ENCODE peak calls at places on chromosomes 16 and 17, in nine cellular contexts. J is HCT116, U is breast epithelium, D is stomach, H is sigmoid colon, L is K562, S is endothelial cell of umbilical vein, N is esophagus muscularis mucosa, W is spleen. F is an unnamed sample.

GRCh38 chr16:47774661-47775060 is 313.5 kb downstream of the PHKB start:
- DNase-seq in L (no peak), W (no peak), J (no peak), N (no peak), H (no peak), D (peak), S (no peak), U (no peak), F (peak)

GRCh38 chr17:12911241-12911640 is 106.6 kb downstream of the ELAC2 start:
- DNase-seq in J (no peak), H (no peak), D (no peak), L (no peak), N (no peak), W (no peak), U (no peak), S (no peak), F (no peak)

GRCh38 chr17:31585280-31585630 is 193.8 kb downstream of the RAB11FIP4 start:
- DNase-seq in D (no peak), H (peak), S (no peak), L (no peak), U (no peak), J (no peak), W (peak), N (no peak), F (no peak)

GRCh38 chr16:19882641-19883040 is 2.0 kb downstream of the GPRC5B start:
- DNase-seq in L (no peak), U (no peak), W (no peak), J (no peak), D (no peak), H (no peak), S (no peak), N (no peak), F (no peak)

GRCh38 chr17:67999291-67999911 is 3.1 kb upstream of the C17orf58 start:
- DNase-seq in N (no peak), U (no peak), W (no peak), H (no peak), J (no peak), L (no peak), S (no peak), D (no peak), F (no peak)

GRCh38 chr16:86222541-86222940 is 287.8 kb upstream of the FOXF1 start:
- DNase-seq in L (no peak), S (no peak), D (peak), J (no peak), H (peak), W (peak), U (peak), N (no peak), F (no peak)

GRCh38 chr17:83203073-83203471 is 123.7 kb downstream of the METRNL start:
- DNase-seq in S (peak), N (no peak), W (peak), J (no peak), L (no peak), U (no peak), H (peak), D (peak), F (peak)

GRCh38 chr17:81115749-81116464 is 49.4 kb upstream of the PVALEF start:
- DNase-seq in L (no peak), S (no peak), H (no peak), D (no peak), W (no peak), N (no peak), U (no peak), J (no peak), F (no peak)

GRCh38 chr17:17693253-17693954 is 12.1 kb downstream of the RAI1 start:
- DNase-seq in U (peak), D (peak), N (no peak), L (no peak), H (no peak), S (peak), W (peak), J (no peak), F (peak)

GRCh38 chr16:56911771-56912541 is 20.0 kb upstream of the HERPUD1 start:
- DNase-seq in L (no peak), W (peak), S (no peak), U (no peak), N (no peak), D (peak), H (peak), J (no peak), F (peak)

GRCh38 chr17:36505171-36505570 is 18.7 kb downstream of the ZNHIT3 start:
- DNase-seq in N (no peak), D (no peak), L (no peak), S (no peak), H (no peak), W (no peak), U (no peak), J (no peak), F (no peak)

GRCh38 chr17:55093358-55093757 is 124.8 kb downstream of the STXBP4 start:
- DNase-seq in S (no peak), L (no peak), W (no peak), J (no peak), U (no peak), H (no peak), D (no peak), N (no peak), F (no peak)

GRCh38 chr16:22955461-22956145 is 141.6 kb downstream of the HS3ST2 start:
- DNase-seq in J (no peak), U (no peak), S (no peak), D (no peak), L (no peak), N (no peak), H (no peak), W (no peak), F (no peak)

GRCh38 chr17:50638572-50638850 is 3.8 kb downstream of the ABCC3 start:
- DNase-seq in H (no peak), U (no peak), L (no peak), S (no peak), W (no peak), J (no peak), D (no peak), N (no peak), F (no peak)

GRCh38 chr17:72346306-72346705 is 225.5 kb downstream of the SOX9 start:
- DNase-seq in W (no peak), D (no peak), J (no peak), L (no peak), U (no peak), H (no peak), S (no peak), N (no peak), F (no peak)

GRCh38 chr17:70041575-70041974 is 33.5 kb upstream of the KCNJ16 start:
- DNase-seq in J (no peak), H (no peak), D (no peak), L (no peak), W (no peak), N (no peak), U (no peak), S (peak), F (no peak)

GRCh38 chr17:81537856-81538555 is 9.8 kb downstream of the FSCN2 start:
- DNase-seq in H (no peak), W (no peak), J (no peak), N (no peak), S (no peak), L (no peak), D (no peak), U (no peak), F (no peak)

GRCh38 chr16:67541391-67542263 is 13.0 kb downstream of the RIPOR1 start:
- DNase-seq in W (no peak), L (no peak), D (no peak), N (no peak), J (no peak), S (no peak), H (no peak), U (no peak), F (peak)

GRCh38 chr16:17784073-17784472 is 313.3 kb upstream of the XYLT1 start:
- DNase-seq in N (no peak), W (no peak), D (no peak), L (peak), J (no peak), H (no peak), U (no peak), S (no peak), F (no peak)

GRCh38 chr17:20189322-20189721 is 180.2 kb downstream of the SPECC1 start:
- DNase-seq in J (no peak), W (no peak), L (no peak), U (no peak), H (no peak), N (no peak), S (no peak), D (no peak), F (no peak)

GRCh38 chr17:67359960-67360817 is 6.2 kb downstream of the PSMD12 start:
- DNase-seq in H (no peak), D (no peak), S (peak), W (no peak), N (no peak), J (peak), U (no peak), L (peak), F (no peak)

GRCh38 chr16:53545433-53545832 is 42.4 kb upstream of the AKTIP start:
- DNase-seq in U (no peak), H (no peak), S (no peak), L (no peak), N (no peak), J (no peak), D (no peak), W (peak), F (no peak)

GRCh38 chr17:57562231-57562630 is 182.9 kb downstream of the CCDC182 start:
- DNase-seq in D (no peak), S (no peak), W (no peak), J (no peak), H (no peak), N (no peak), L (no peak), U (no peak), F (no peak)

GRCh38 chr17:60971515-60972369 is 294.1 kb downstream of the BCAS3 start:
- DNase-seq in W (no peak), N (no peak), S (peak), H (no peak), U (no peak), L (peak), D (peak), J (peak), F (peak)

GRCh38 chr17:21190078-21190477 is 23.9 kb downstream of the TMEM11 start:
- DNase-seq in D (no peak), N (no peak), W (no peak), J (no peak), L (no peak), S (no peak), H (no peak), U (no peak), F (no peak)

GRCh38 chr17:38509008-38509771 is 80.9 kb downstream of the ARHGAP23 start:
- DNase-seq in L (peak), S (peak), W (peak), N (peak), H (peak), J (peak), D (peak), U (peak), F (peak)

GRCh38 chr17:56786989-56787482 is 46.7 kb downstream of the C17orf67 start:
- DNase-seq in S (peak), D (no peak), H (no peak), W (no peak), J (peak), N (no peak), U (peak), L (no peak), F (peak)

GRCh38 chr17:40615295-40615988 is 32.2 kb downstream of the SMARCE1 start:
- DNase-seq in S (peak), L (peak), U (peak), H (no peak), W (no peak), J (peak), D (peak), N (peak), F (peak)

GRCh38 chr16:1125471-1125870 is 27.4 kb upstream of the CACNA1H start:
- DNase-seq in N (no peak), H (peak), U (no peak), D (peak), L (peak), S (no peak), W (no peak), J (peak), F (peak)

GRCh38 chr16:54136276-54136625 is 150.3 kb downstream of the IRX3 start:
- DNase-seq in J (no peak), S (peak), N (no peak), L (no peak), U (no peak), H (no peak), W (no peak), D (no peak), F (no peak)

GRCh38 chr16:49858200-49859129 is 2.6 kb upstream of the ZNF423 start:
- DNase-seq in W (no peak), N (no peak), L (peak), J (no peak), S (peak), H (peak), D (no peak), U (no peak), F (peak)

GRCh38 chr16:6956511-6956910 is 376.1 kb upstream of the RBFOX1 start:
- DNase-seq in N (no peak), S (no peak), J (no peak), L (no peak), D (no peak), W (no peak), U (no peak), H (no peak), F (no peak)

GRCh38 chr16:14399397-14400284 is 230.4 kb downstream of the PARN start:
- DNase-seq in N (no peak), J (peak), S (peak), W (no peak), D (no peak), H (peak), L (no peak), U (no peak), F (no peak)

GRCh38 chr17:39073353-39073752 is 78.1 kb downstream of the PLXDC1 start:
- DNase-seq in H (no peak), N (no peak), J (no peak), S (no peak), D (no peak), L (no peak), U (no peak), W (no peak), F (no peak)

GRCh38 chr16:47719713-47720112 is 258.6 kb downstream of the PHKB start:
- DNase-seq in S (no peak), W (no peak), H (no peak), J (no peak), U (no peak), N (no peak), D (no peak), L (no peak), F (no peak)

GRCh38 chr16:81650281-81650680 is 128.8 kb upstream of the PLCG2 start:
- DNase-seq in N (no peak), U (no peak), D (no peak), H (no peak), W (no peak), S (no peak), J (no peak), L (no peak), F (no peak)

GRCh38 chr17:58537266-58537665 is 22.8 kb upstream of the MTMR4 start:
- DNase-seq in N (no peak), W (no peak), S (no peak), L (no peak), U (no peak), H (peak), D (no peak), J (no peak), F (no peak)

GRCh38 chr17:4073983-4074830 is 68.6 kb downstream of the ZZEF1 start:
- DNase-seq in W (peak), U (no peak), D (peak), J (no peak), L (no peak), H (no peak), S (no peak), N (no peak), F (peak)

DNA sequence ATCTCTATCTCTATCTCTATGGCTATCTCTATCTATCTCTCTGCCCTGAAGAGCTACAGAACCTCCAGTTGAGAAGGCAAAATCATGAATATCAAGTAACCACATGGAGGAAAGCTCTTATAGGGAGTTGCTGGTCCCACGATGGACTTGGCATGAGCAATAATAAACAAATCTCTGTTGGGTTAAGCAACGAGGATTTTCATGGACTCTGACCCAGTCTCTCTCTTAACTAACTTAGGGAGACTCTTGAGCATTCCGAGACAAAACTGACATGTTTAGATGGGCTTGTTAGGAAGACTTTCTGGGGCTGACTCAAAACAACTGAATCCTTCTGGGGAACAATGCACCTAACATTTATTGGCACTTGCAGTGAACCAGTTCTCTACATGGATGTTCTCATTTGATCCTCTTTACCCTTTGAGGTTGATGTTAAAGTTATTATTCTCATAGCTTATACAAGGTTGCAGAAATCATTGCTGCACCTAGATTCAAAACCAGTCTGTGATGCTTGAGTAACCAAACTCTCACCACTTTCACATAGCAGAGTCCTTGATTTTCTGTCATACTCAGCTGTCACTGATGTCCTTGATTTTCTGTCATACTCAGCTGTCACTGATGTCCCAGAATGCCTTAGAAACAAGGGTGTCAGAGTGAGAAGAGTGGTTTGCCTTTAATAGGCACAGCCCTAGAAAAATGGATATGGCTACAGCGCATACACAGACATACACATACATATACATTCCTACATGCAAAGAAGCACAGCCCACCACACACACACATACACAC is 354.6 kb upstream of the MAF start:
- DNase-seq in N (no peak), L (no peak), H (no peak), U (no peak), D (no peak), W (no peak), J (no peak), S (no peak), F (no peak)
- TF ChIP-seq POLR2AphosphoS5 in N (no peak), L (no peak), H (no peak), U (no peak), D (no peak), W (no peak), J (no peak), S (no peak), F (no peak)

GRCh38 chr16:66265556-66266133 is 100.8 kb upstream of the CDH5 start:
- DNase-seq in W (no peak), J (no peak), H (peak), D (no peak), N (no peak), L (no peak), S (no peak), U (no peak), F (no peak)
- H3K27ac ChIP-seq in W (no peak), J (no peak), H (no peak), D (peak), N (no peak), L (no peak), S (no peak), U (peak), F (no peak)

DNA sequence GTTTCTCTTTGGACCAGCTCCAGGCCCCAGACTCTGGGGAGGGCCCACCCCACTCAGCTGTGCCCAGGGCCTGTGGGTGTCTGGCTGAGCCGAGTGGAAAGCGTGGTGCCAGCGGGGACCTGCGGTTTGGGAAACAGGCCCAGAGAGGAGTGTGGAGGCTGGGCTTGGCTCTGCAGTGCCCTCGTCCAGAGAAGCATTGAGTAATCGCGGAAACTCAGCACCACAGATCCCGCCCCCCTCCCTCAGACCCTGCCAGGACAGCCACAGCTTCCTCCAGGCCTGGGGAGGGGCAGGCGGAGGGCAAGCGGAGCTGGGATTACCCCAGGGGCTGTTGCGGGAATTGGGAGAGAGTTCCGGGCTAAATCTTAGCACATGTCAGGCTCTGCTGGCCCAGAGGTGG is 14.6 kb upstream of the PITPNA start:
- DNase-seq in S (peak), N (peak), W (peak), J (no peak), U (peak), L (no peak), D (peak), H (peak), F (peak)
- TF ChIP-seq POLR2A in S (peak), N (no peak), W (peak), J (no peak), U (no peak), L (no peak), D (no peak), H (no peak), F (no peak)

DNA sequence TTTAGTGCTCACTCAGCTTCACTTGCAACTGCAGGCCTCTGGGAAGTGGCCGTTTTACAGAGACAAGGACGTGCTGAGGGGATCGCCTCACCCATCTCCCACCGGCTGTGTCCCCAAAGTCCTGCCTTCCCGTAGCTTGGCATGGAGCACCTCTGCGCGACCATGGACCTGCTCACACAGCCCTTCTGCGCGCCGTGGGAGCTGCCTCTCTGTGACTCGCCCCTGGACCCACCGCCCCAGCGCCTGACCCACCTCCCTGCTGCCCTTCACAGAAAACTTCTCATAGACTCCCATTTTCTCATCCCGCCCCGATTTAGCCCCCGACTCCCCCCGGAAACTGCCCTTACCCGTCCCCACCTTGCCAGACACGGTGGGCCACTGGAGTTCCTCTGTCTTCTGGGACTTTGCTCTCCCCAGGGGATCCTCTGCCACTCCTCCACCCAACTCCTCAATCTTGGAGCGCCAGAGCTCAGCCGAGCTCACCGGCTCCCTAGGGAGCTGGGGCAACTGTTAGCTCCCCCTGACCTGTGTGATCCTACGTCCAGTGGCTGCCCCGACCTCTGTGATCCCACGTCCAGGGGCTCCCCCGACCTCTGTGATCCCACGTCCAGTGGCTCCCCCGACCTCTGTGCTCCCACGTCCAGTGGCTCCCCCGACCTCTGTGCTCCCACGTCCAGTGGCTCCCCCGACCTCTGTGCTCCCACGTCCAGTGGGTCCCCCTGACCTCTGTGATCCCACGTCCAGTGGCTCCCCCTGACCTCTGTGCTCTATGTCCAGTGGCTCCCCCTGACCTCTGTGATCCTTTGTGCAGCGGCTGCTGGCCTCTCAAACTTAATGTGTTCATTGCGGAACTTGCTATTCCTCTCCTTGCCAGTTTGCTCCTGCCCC is 3.1 kb downstream of the VPS9D1 start:
- DNase-seq in H (no peak), U (no peak), W (peak), N (no peak), D (no peak), S (no peak), L (no peak), J (no peak), F (no peak)
- TF ChIP-seq POLR2AphosphoS5 in H (no peak), U (no peak), W (peak), N (no peak), D (no peak), S (no peak), L (no peak), J (no peak), F (no peak)

F was measured in transverse colon.